ENCODE peak calls at places on chromosome 21, in ten cellular contexts. One of them, this sample, is unnamed.

GRCh38 chr21:19461481-19462205 is 1058.1 kb upstream of the TMPRSS15 start:
- DNase-seq in stomach: no peak
- DNase-seq in Panc1: no peak
- DNase-seq in HL-60: no peak
- DNase-seq in HCT116: no peak
- DNase-seq in GM23338: no peak
- DNase-seq in HepG2: no peak
- DNase-seq in prostate gland: no peak
- DNase-seq in K562: no peak
- DNase-seq in breast epithelium: no peak
- DNase-seq in this sample: no peak

GRCh38 chr21:32378956-32379355 is 13.9 kb downstream of the URB1 start:
- DNase-seq in stomach: no peak
- DNase-seq in Panc1: no peak
- DNase-seq in HL-60: no peak
- DNase-seq in HCT116: no peak
- DNase-seq in GM23338: no peak
- DNase-seq in HepG2: no peak
- DNase-seq in prostate gland: no peak
- DNase-seq in K562: no peak
- DNase-seq in breast epithelium: no peak
- DNase-seq in this sample: no peak

GRCh38 chr21:30984897-30985296 is 53.4 kb downstream of the KRTAP19-8 start:
- DNase-seq in stomach: no peak
- DNase-seq in Panc1: no peak
- DNase-seq in HL-60: no peak
- DNase-seq in HCT116: no peak
- DNase-seq in GM23338: no peak
- DNase-seq in HepG2: no peak
- DNase-seq in prostate gland: no peak
- DNase-seq in K562: no peak
- DNase-seq in breast epithelium: no peak
- DNase-seq in this sample: no peak

GRCh38 chr21:17925900-17926299 is 106.7 kb upstream of the C21orf91 start:
- DNase-seq in stomach: no peak
- DNase-seq in Panc1: no peak
- DNase-seq in HL-60: no peak
- DNase-seq in HCT116: no peak
- DNase-seq in GM23338: peak; percentile 43
- DNase-seq in HepG2: peak; percentile 20
- DNase-seq in prostate gland: no peak
- DNase-seq in K562: no peak
- DNase-seq in breast epithelium: no peak
- DNase-seq in this sample: no peak

GRCh38 chr21:35414511-35415139 is 365.5 kb upstream of the RUNX1 start:
- DNase-seq in stomach: no peak
- DNase-seq in Panc1: no peak
- DNase-seq in HL-60: no peak
- DNase-seq in HCT116: no peak
- DNase-seq in GM23338: peak; percentile 17
- DNase-seq in HepG2: no peak
- DNase-seq in prostate gland: no peak
- DNase-seq in K562: no peak
- DNase-seq in breast epithelium: no peak
- DNase-seq in this sample: no peak

GRCh38 chr21:41726970-41727783 is 39.7 kb downstream of the RIPK4 start:
- DNase-seq in stomach: peak; percentile 62
- DNase-seq in Panc1: no peak
- DNase-seq in HL-60: no peak
- DNase-seq in HCT116: peak; percentile 61
- DNase-seq in GM23338: no peak
- DNase-seq in HepG2: peak; percentile 48
- DNase-seq in prostate gland: peak; percentile 86
- DNase-seq in K562: no peak
- DNase-seq in breast epithelium: peak; percentile 91
- DNase-seq in this sample: no peak

GRCh38 chr21:43207868-43208267 is 39.1 kb downstream of the CRYAA start:
- DNase-seq in stomach: no peak
- DNase-seq in Panc1: no peak
- DNase-seq in HL-60: no peak
- DNase-seq in HCT116: no peak
- DNase-seq in GM23338: no peak
- DNase-seq in HepG2: no peak
- DNase-seq in prostate gland: no peak
- DNase-seq in K562: no peak
- DNase-seq in breast epithelium: peak; percentile 15
- DNase-seq in this sample: no peak

GRCh38 chr21:32483293-32483595 is 70.7 kb downstream of the EVA1C start:
- DNase-seq in stomach: no peak
- DNase-seq in Panc1: no peak
- DNase-seq in HL-60: no peak
- DNase-seq in HCT116: no peak
- DNase-seq in GM23338: no peak
- DNase-seq in HepG2: no peak
- DNase-seq in prostate gland: peak; percentile 70
- DNase-seq in K562: no peak
- DNase-seq in breast epithelium: peak; percentile 35
- DNase-seq in this sample: no peak

GRCh38 chr21:35398366-35398982 is 349.4 kb upstream of the RUNX1 start:
- DNase-seq in stomach: no peak
- DNase-seq in Panc1: peak; percentile 24
- DNase-seq in HL-60: no peak
- DNase-seq in HCT116: no peak
- DNase-seq in GM23338: no peak
- DNase-seq in HepG2: no peak
- DNase-seq in prostate gland: no peak
- DNase-seq in K562: no peak
- DNase-seq in breast epithelium: no peak
- DNase-seq in this sample: no peak

GRCh38 chr21:23016617-23017016 is 2018.4 kb downstream of the NCAM2 start:
- DNase-seq in stomach: no peak
- DNase-seq in Panc1: peak; percentile 4
- DNase-seq in HL-60: no peak
- DNase-seq in HCT116: no peak
- DNase-seq in GM23338: peak; percentile 48
- DNase-seq in HepG2: no peak
- DNase-seq in prostate gland: no peak
- DNase-seq in K562: no peak
- DNase-seq in breast epithelium: no peak
- DNase-seq in this sample: no peak

GRCh38 chr21:37427221-37427620 is 60.6 kb downstream of the DYRK1A start:
- DNase-seq in stomach: no peak
- DNase-seq in Panc1: no peak
- DNase-seq in HL-60: no peak
- DNase-seq in HCT116: no peak
- DNase-seq in GM23338: no peak
- DNase-seq in HepG2: no peak
- DNase-seq in prostate gland: no peak
- DNase-seq in K562: no peak
- DNase-seq in breast epithelium: no peak
- DNase-seq in this sample: no peak

GRCh38 chr21:26835714-26836265 is 9.4 kb downstream of the ADAMTS1 start:
- DNase-seq in stomach: no peak
- DNase-seq in Panc1: no peak
- DNase-seq in HL-60: no peak
- DNase-seq in HCT116: no peak
- DNase-seq in GM23338: no peak
- DNase-seq in HepG2: no peak
- DNase-seq in prostate gland: no peak
- DNase-seq in K562: no peak
- DNase-seq in breast epithelium: no peak
- DNase-seq in this sample: no peak
- TF ChIP-seq POLR2AphosphoS5 in stomach: peak; percentile 9
- TF ChIP-seq POLR2AphosphoS5 in Panc1: no peak
- TF ChIP-seq POLR2AphosphoS5 in HL-60: no peak
- TF ChIP-seq POLR2AphosphoS5 in HCT116: no peak
- TF ChIP-seq POLR2AphosphoS5 in GM23338: no peak
- TF ChIP-seq POLR2AphosphoS5 in HepG2: no peak
- TF ChIP-seq POLR2AphosphoS5 in prostate gland: no peak
- TF ChIP-seq POLR2AphosphoS5 in K562: no peak
- TF ChIP-seq POLR2AphosphoS5 in breast epithelium: no peak
- TF ChIP-seq POLR2AphosphoS5 in this sample: no peak

GRCh38 chr21:26432410-26432809 is 140.7 kb downstream of the CYYR1 start:
- DNase-seq in stomach: no peak
- DNase-seq in Panc1: no peak
- DNase-seq in HL-60: no peak
- DNase-seq in HCT116: no peak
- DNase-seq in GM23338: no peak
- DNase-seq in HepG2: no peak
- DNase-seq in prostate gland: no peak
- DNase-seq in K562: no peak
- DNase-seq in breast epithelium: no peak
- DNase-seq in this sample: no peak

GRCh38 chr21:26437326-26438009 is 135.6 kb downstream of the CYYR1 start:
- DNase-seq in stomach: no peak
- DNase-seq in Panc1: no peak
- DNase-seq in HL-60: no peak
- DNase-seq in HCT116: no peak
- DNase-seq in GM23338: peak; percentile 24
- DNase-seq in HepG2: no peak
- DNase-seq in prostate gland: no peak
- DNase-seq in K562: no peak
- DNase-seq in breast epithelium: no peak
- DNase-seq in this sample: no peak

GRCh38 chr21:26438976-26439375 is 134.1 kb downstream of the CYYR1 start:
- DNase-seq in stomach: no peak
- DNase-seq in Panc1: no peak
- DNase-seq in HL-60: no peak
- DNase-seq in HCT116: no peak
- DNase-seq in GM23338: no peak
- DNase-seq in HepG2: no peak
- DNase-seq in prostate gland: no peak
- DNase-seq in K562: no peak
- DNase-seq in breast epithelium: no peak
- DNase-seq in this sample: no peak

GRCh38 chr21:26433386-26433785 is 139.7 kb downstream of the CYYR1 start:
- DNase-seq in stomach: no peak
- DNase-seq in Panc1: no peak
- DNase-seq in HL-60: no peak
- DNase-seq in HCT116: no peak
- DNase-seq in GM23338: no peak
- DNase-seq in HepG2: no peak
- DNase-seq in prostate gland: no peak
- DNase-seq in K562: no peak
- DNase-seq in breast epithelium: no peak
- DNase-seq in this sample: no peak
- TF ChIP-seq POLR2AphosphoS5 in stomach: no peak
- TF ChIP-seq POLR2AphosphoS5 in Panc1: no peak
- TF ChIP-seq POLR2AphosphoS5 in HL-60: no peak
- TF ChIP-seq POLR2AphosphoS5 in HCT116: no peak
- TF ChIP-seq POLR2AphosphoS5 in GM23338: no peak
- TF ChIP-seq POLR2AphosphoS5 in HepG2: no peak
- TF ChIP-seq POLR2AphosphoS5 in prostate gland: no peak
- TF ChIP-seq POLR2AphosphoS5 in K562: no peak
- TF ChIP-seq POLR2AphosphoS5 in breast epithelium: no peak
- TF ChIP-seq POLR2AphosphoS5 in this sample: no peak

DNA sequence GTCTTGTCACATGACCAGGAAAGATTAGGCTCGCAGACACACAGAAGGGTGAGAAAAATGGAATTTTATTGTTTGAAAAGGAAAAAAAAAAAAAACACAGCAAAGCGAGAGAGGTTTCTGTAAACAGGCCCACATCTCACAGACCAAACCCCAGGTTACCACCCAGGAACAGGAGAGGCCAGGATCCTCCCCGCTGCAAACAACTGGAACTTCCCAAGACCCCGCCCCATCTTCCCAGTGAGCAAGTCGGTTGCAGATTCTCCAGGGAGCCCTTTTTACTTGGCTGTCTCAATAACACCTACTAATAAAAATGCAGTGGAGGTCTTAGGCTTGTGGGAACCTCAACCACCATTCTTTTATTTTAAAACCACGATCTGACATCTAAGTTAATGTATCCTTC is 84.7 kb upstream of the ETS2 start:
- DNase-seq in stomach: no peak
- DNase-seq in Panc1: no peak
- DNase-seq in HL-60: no peak
- DNase-seq in HCT116: no peak
- DNase-seq in GM23338: peak; percentile 14
- DNase-seq in HepG2: no peak
- DNase-seq in prostate gland: no peak
- DNase-seq in K562: no peak
- DNase-seq in breast epithelium: no peak
- DNase-seq in this sample: no peak
- TF ChIP-seq POLR2AphosphoS5 in stomach: no peak
- TF ChIP-seq POLR2AphosphoS5 in Panc1: no peak
- TF ChIP-seq POLR2AphosphoS5 in HL-60: no peak
- TF ChIP-seq POLR2AphosphoS5 in HCT116: no peak
- TF ChIP-seq POLR2AphosphoS5 in GM23338: no peak
- TF ChIP-seq POLR2AphosphoS5 in HepG2: no peak
- TF ChIP-seq POLR2AphosphoS5 in prostate gland: no peak
- TF ChIP-seq POLR2AphosphoS5 in K562: no peak
- TF ChIP-seq POLR2AphosphoS5 in breast epithelium: no peak
- TF ChIP-seq POLR2AphosphoS5 in this sample: no peak

GRCh38 chr21:38600106-38600505 is 101.8 kb upstream of the ERG start:
- DNase-seq in stomach: no peak
- DNase-seq in Panc1: no peak
- DNase-seq in HL-60: no peak
- DNase-seq in HCT116: no peak
- DNase-seq in GM23338: no peak
- DNase-seq in HepG2: no peak
- DNase-seq in prostate gland: no peak
- DNase-seq in K562: no peak
- DNase-seq in breast epithelium: no peak
- DNase-seq in this sample: no peak

GRCh38 chr21:38598413-38598812 is 100.1 kb upstream of the ERG start:
- DNase-seq in stomach: no peak
- DNase-seq in Panc1: no peak
- DNase-seq in HL-60: no peak
- DNase-seq in HCT116: no peak
- DNase-seq in GM23338: no peak
- DNase-seq in HepG2: no peak
- DNase-seq in prostate gland: no peak
- DNase-seq in K562: no peak
- DNase-seq in breast epithelium: no peak
- DNase-seq in this sample: no peak

GRCh38 chr21:38599381-38599975 is 101.2 kb upstream of the ERG start:
- DNase-seq in stomach: no peak
- DNase-seq in Panc1: no peak
- DNase-seq in HL-60: no peak
- DNase-seq in HCT116: no peak
- DNase-seq in GM23338: no peak
- DNase-seq in HepG2: no peak
- DNase-seq in prostate gland: no peak
- DNase-seq in K562: no peak
- DNase-seq in breast epithelium: no peak
- DNase-seq in this sample: no peak

GRCh38 chr21:38596264-38597042 is 98.2 kb upstream of the ERG start:
- DNase-seq in stomach: no peak
- DNase-seq in Panc1: no peak
- DNase-seq in HL-60: no peak
- DNase-seq in HCT116: no peak
- DNase-seq in GM23338: no peak
- DNase-seq in HepG2: peak; percentile 12
- DNase-seq in prostate gland: no peak
- DNase-seq in K562: no peak
- DNase-seq in breast epithelium: no peak
- DNase-seq in this sample: no peak

DNA sequence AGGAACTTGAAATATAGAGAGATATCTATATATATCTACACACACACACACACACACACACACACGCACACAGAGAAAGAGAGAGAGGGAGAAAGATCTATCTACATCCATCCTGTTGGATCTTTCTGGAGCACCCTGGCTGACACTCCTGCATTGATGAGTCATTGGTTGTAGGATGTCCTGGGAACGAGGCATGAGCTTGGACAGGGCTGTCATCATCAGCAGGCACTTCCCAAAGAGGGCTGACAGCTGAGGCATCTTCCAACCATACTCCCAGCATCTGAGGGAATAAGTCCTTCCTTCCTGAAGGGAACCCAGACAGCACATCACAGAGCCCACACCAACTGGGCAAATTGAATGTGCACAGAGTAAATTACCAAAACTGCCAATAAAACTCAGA is 99.2 kb upstream of the ERG start:
- DNase-seq in stomach: no peak
- DNase-seq in Panc1: no peak
- DNase-seq in HL-60: no peak
- DNase-seq in HCT116: no peak
- DNase-seq in GM23338: no peak
- DNase-seq in HepG2: no peak
- DNase-seq in prostate gland: no peak
- DNase-seq in K562: no peak
- DNase-seq in breast epithelium: no peak
- DNase-seq in this sample: no peak
- TF ChIP-seq POLR2AphosphoS5 in stomach: no peak
- TF ChIP-seq POLR2AphosphoS5 in Panc1: no peak
- TF ChIP-seq POLR2AphosphoS5 in HL-60: no peak
- TF ChIP-seq POLR2AphosphoS5 in HCT116: no peak
- TF ChIP-seq POLR2AphosphoS5 in GM23338: no peak
- TF ChIP-seq POLR2AphosphoS5 in HepG2: no peak
- TF ChIP-seq POLR2AphosphoS5 in prostate gland: no peak
- TF ChIP-seq POLR2AphosphoS5 in K562: no peak
- TF ChIP-seq POLR2AphosphoS5 in breast epithelium: no peak
- TF ChIP-seq POLR2AphosphoS5 in this sample: no peak

This sample was measured in GM12891.